ENCODE peak calls at places on chromosome 12, in seven cellular contexts. One of them, this sample, is unnamed.

GRCh38 chr12:108734200-108734906 is 3.0 kb upstream of the CORO1C start:
- DNase-seq in EL: peak; percentile 95
- DNase-seq in fibroblast of the aortic adventitia: peak; percentile 94
- DNase-seq in thyroid gland: no peak
- DNase-seq in SW480: peak; percentile 97
- DNase-seq in WTC11: no peak
- DNase-seq in NCI-H187 treated with DMSO at 0.1 percent for 48 hours: no peak
- DNase-seq in this sample: peak; percentile 67

GRCh38 chr12:116060765-116061164 is 216.7 kb downstream of the MED13L start:
- DNase-seq in EL: peak; percentile 36
- DNase-seq in fibroblast of the aortic adventitia: no peak
- DNase-seq in thyroid gland: no peak
- DNase-seq in SW480: no peak
- DNase-seq in WTC11: no peak
- DNase-seq in NCI-H187 treated with DMSO at 0.1 percent for 48 hours: no peak
- DNase-seq in this sample: no peak

GRCh38 chr12:79685068-79685467 is 5.7 kb downstream of the PAWR start:
- DNase-seq in EL: peak; percentile 66
- DNase-seq in fibroblast of the aortic adventitia: peak; percentile 66
- DNase-seq in thyroid gland: no peak
- DNase-seq in SW480: peak; percentile 9
- DNase-seq in WTC11: no peak
- DNase-seq in NCI-H187 treated with DMSO at 0.1 percent for 48 hours: no peak
- DNase-seq in this sample: peak; percentile 90

GRCh38 chr12:24913953-24914352 is 34.9 kb downstream of the BCAT1 start:
- DNase-seq in EL: no peak
- DNase-seq in fibroblast of the aortic adventitia: no peak
- DNase-seq in thyroid gland: no peak
- DNase-seq in SW480: no peak
- DNase-seq in WTC11: no peak
- DNase-seq in NCI-H187 treated with DMSO at 0.1 percent for 48 hours: no peak
- DNase-seq in this sample: no peak

GRCh38 chr12:120818416-120818815 is 85.7 kb downstream of the SPPL3 start:
- DNase-seq in EL: no peak
- DNase-seq in fibroblast of the aortic adventitia: no peak
- DNase-seq in thyroid gland: no peak
- DNase-seq in SW480: no peak
- DNase-seq in WTC11: no peak
- DNase-seq in NCI-H187 treated with DMSO at 0.1 percent for 48 hours: no peak
- DNase-seq in this sample: no peak

GRCh38 chr12:42372154-42372791 is 46.3 kb downstream of the PPHLN1 start:
- DNase-seq in EL: peak; percentile 45
- DNase-seq in fibroblast of the aortic adventitia: peak; percentile 56
- DNase-seq in thyroid gland: no peak
- DNase-seq in SW480: peak; percentile 57
- DNase-seq in WTC11: no peak
- DNase-seq in NCI-H187 treated with DMSO at 0.1 percent for 48 hours: peak; percentile 21
- DNase-seq in this sample: peak; percentile 22

GRCh38 chr12:66036317-66036716 is 94.2 kb downstream of the LLPH start:
- DNase-seq in EL: peak; percentile 98
- DNase-seq in fibroblast of the aortic adventitia: peak; percentile 98
- DNase-seq in thyroid gland: no peak
- DNase-seq in SW480: peak; percentile 55
- DNase-seq in WTC11: no peak
- DNase-seq in NCI-H187 treated with DMSO at 0.1 percent for 48 hours: no peak
- DNase-seq in this sample: peak; percentile 95

GRCh38 chr12:42236017-42236416 is 2.0 kb downstream of the YAF2 start:
- DNase-seq in EL: no peak
- DNase-seq in fibroblast of the aortic adventitia: peak; percentile 43
- DNase-seq in thyroid gland: no peak
- DNase-seq in SW480: no peak
- DNase-seq in WTC11: no peak
- DNase-seq in NCI-H187 treated with DMSO at 0.1 percent for 48 hours: no peak
- DNase-seq in this sample: no peak

GRCh38 chr12:59834659-59835474 is 239.0 kb downstream of the SLC16A7 start:
- DNase-seq in EL: peak; percentile 40
- DNase-seq in fibroblast of the aortic adventitia: peak; percentile 62
- DNase-seq in thyroid gland: no peak
- DNase-seq in SW480: peak; percentile 2
- DNase-seq in WTC11: no peak
- DNase-seq in NCI-H187 treated with DMSO at 0.1 percent for 48 hours: no peak
- DNase-seq in this sample: no peak

GRCh38 chr12:97131220-97131981 is 224.3 kb downstream of the NEDD1 start:
- DNase-seq in EL: no peak
- DNase-seq in fibroblast of the aortic adventitia: no peak
- DNase-seq in thyroid gland: peak; percentile 18
- DNase-seq in SW480: no peak
- DNase-seq in WTC11: peak; percentile 41
- DNase-seq in NCI-H187 treated with DMSO at 0.1 percent for 48 hours: no peak
- DNase-seq in this sample: no peak

This sample was measured in kidney glomerular epithelial cell.